ENCODE peak calls at places on chromosomes 7 and 10, in ten cellular contexts. J is CD8-positive, alpha-beta T cell; E is stimulated activated CD4-positive, alpha-beta T cell treated with anti-CD3 and anti-CD28 coated beads, Interleukin-4, amount 100 ng/mL, for 1 hour; I is RCC 7860; M is NCI-H2029; U is SHP77; D is adrenal gland; N is effector memory CD8-positive, alpha-beta T cell; Y is dorsolateral prefrontal cortex; C is NCI-H1694. F is an unnamed sample.

GRCh38 chr7:32043688-32044087 is 26.5 kb downstream of the PDE1C start:
- DNase-seq in Y (no peak), N (no peak), J (no peak), M (no peak), E (no peak), C (no peak), U (peak), I (peak), D (no peak), F (no peak)

GRCh38 chr7:35799846-35800717 is 775 bp upstream of the SEPTIN7 start:
- DNase-seq in E (peak), I (peak), D (peak), N (no peak), M (peak), Y (peak), U (peak), J (no peak), C (peak), F (no peak)

GRCh38 chr7:76296743-76297740 is 5.4 kb upstream of the HSPB1 start:
- DNase-seq in D (no peak), J (no peak), I (no peak), M (peak), N (no peak), U (no peak), C (no peak), Y (no peak), E (no peak), F (no peak)

GRCh38 chr7:88357295-88357694 is 50.6 kb upstream of the STEAP4 start:
- DNase-seq in D (peak), J (no peak), U (peak), Y (no peak), N (no peak), C (no peak), E (no peak), M (no peak), I (no peak), F (no peak)

GRCh38 chr10:42976353-42977031 is 100.4 kb upstream of the RET start:
- DNase-seq in U (no peak), E (no peak), D (no peak), C (no peak), Y (no peak), I (no peak), M (no peak), J (no peak), N (no peak), F (peak)

GRCh38 chr7:132390705-132391104 is 185.6 kb downstream of the PLXNA4 start:
- DNase-seq in U (no peak), I (peak), C (no peak), N (no peak), M (no peak), E (no peak), D (no peak), Y (no peak), J (no peak), F (no peak)

GRCh38 chr7:140898794-140899548 is 25.8 kb downstream of the BRAF start:
- DNase-seq in J (no peak), Y (no peak), M (no peak), E (no peak), N (no peak), I (no peak), D (no peak), C (no peak), U (no peak), F (no peak)

GRCh38 chr7:150369740-150370501 is 1.3 kb downstream of the REPIN1 start:
- DNase-seq in Y (no peak), D (no peak), I (no peak), E (no peak), N (no peak), J (no peak), C (no peak), M (no peak), U (no peak), F (no peak)

GRCh38 chr7:42046483-42046882 is 190.5 kb downstream of the GLI3 start:
- DNase-seq in E (no peak), M (no peak), N (no peak), I (no peak), Y (no peak), D (no peak), J (no peak), C (no peak), U (no peak), F (no peak)

GRCh38 chr7:140607441-140607989 is 33.1 kb downstream of the DENND2A start:
- DNase-seq in U (no peak), Y (peak), M (no peak), N (no peak), D (peak), E (no peak), J (no peak), I (no peak), C (no peak), F (no peak)

GRCh38 chr7:39608278-39608677 is 15.1 kb upstream of the RALA start:
- DNase-seq in J (no peak), E (no peak), N (no peak), M (no peak), C (no peak), U (no peak), D (no peak), I (no peak), Y (no peak), F (no peak)